ENCODE peak calls at places on chromosomes 11 and 22, in five cellular contexts. One of them, this sample, is unnamed.

GRCh38 chr11:118448294-118448693 is 12.0 kb downstream of the KMT2A start:
- ATAC-seq in left lung: no peak
- ATAC-seq in central memory CD8-positive, alpha-beta T cell: no peak
- ATAC-seq in Right ventricle myocardium inferior: no peak
- ATAC-seq in activated CD8-positive, alpha-beta T cell treated with anti-CD3 and anti-CD28 coated beads, Interleukin-2, amount 10 ng/mL, durations not matched to agents 7 days and 5 days: peak
- ATAC-seq in this sample: no peak

GRCh38 chr11:111349191-111349695 is 29.8 kb downstream of the POU2AF1 start:
- ATAC-seq in left lung: no peak
- ATAC-seq in activated CD8-positive, alpha-beta T cell treated with anti-CD3 and anti-CD28 coated beads, Interleukin-2, amount 10 ng/mL, durations not matched to agents 7 days and 5 days: no peak
- ATAC-seq in Right ventricle myocardium inferior: no peak
- ATAC-seq in central memory CD8-positive, alpha-beta T cell: no peak
- ATAC-seq in this sample: no peak

GRCh38 chr11:43567396-43567975 is 113.1 kb upstream of the HSD17B12 start:
- ATAC-seq in activated CD8-positive, alpha-beta T cell treated with anti-CD3 and anti-CD28 coated beads, Interleukin-2, amount 10 ng/mL, durations not matched to agents 7 days and 5 days: no peak
- ATAC-seq in Right ventricle myocardium inferior: no peak
- ATAC-seq in left lung: peak
- ATAC-seq in central memory CD8-positive, alpha-beta T cell: no peak
- ATAC-seq in this sample: peak

GRCh38 chr11:9804414-9804902 is 140.6 kb downstream of the SWAP70 start:
- ATAC-seq in activated CD8-positive, alpha-beta T cell treated with anti-CD3 and anti-CD28 coated beads, Interleukin-2, amount 10 ng/mL, durations not matched to agents 7 days and 5 days: no peak
- ATAC-seq in central memory CD8-positive, alpha-beta T cell: no peak
- ATAC-seq in left lung: no peak
- ATAC-seq in Right ventricle myocardium inferior: no peak
- ATAC-seq in this sample: no peak

GRCh38 chr11:26960265-26960664 is 33.6 kb upstream of the FIBIN start:
- ATAC-seq in activated CD8-positive, alpha-beta T cell treated with anti-CD3 and anti-CD28 coated beads, Interleukin-2, amount 10 ng/mL, durations not matched to agents 7 days and 5 days: no peak
- ATAC-seq in left lung: no peak
- ATAC-seq in central memory CD8-positive, alpha-beta T cell: no peak
- ATAC-seq in Right ventricle myocardium inferior: no peak
- ATAC-seq in this sample: peak

GRCh38 chr22:45336971-45337431 is 27.3 kb downstream of the FAM118A start:
- ATAC-seq in left lung: peak
- ATAC-seq in activated CD8-positive, alpha-beta T cell treated with anti-CD3 and anti-CD28 coated beads, Interleukin-2, amount 10 ng/mL, durations not matched to agents 7 days and 5 days: no peak
- ATAC-seq in central memory CD8-positive, alpha-beta T cell: no peak
- ATAC-seq in Right ventricle myocardium inferior: peak
- ATAC-seq in this sample: no peak

GRCh38 chr11:120337133-120337895 is 1.1 kb downstream of the ARHGEF12 start:
- ATAC-seq in central memory CD8-positive, alpha-beta T cell: no peak
- ATAC-seq in Right ventricle myocardium inferior: peak
- ATAC-seq in left lung: peak
- ATAC-seq in activated CD8-positive, alpha-beta T cell treated with anti-CD3 and anti-CD28 coated beads, Interleukin-2, amount 10 ng/mL, durations not matched to agents 7 days and 5 days: peak
- ATAC-seq in this sample: peak

GRCh38 chr11:102647430-102647829 is 22.3 kb upstream of the MMP20 start:
- ATAC-seq in activated CD8-positive, alpha-beta T cell treated with anti-CD3 and anti-CD28 coated beads, Interleukin-2, amount 10 ng/mL, durations not matched to agents 7 days and 5 days: no peak
- ATAC-seq in left lung: no peak
- ATAC-seq in central memory CD8-positive, alpha-beta T cell: no peak
- ATAC-seq in Right ventricle myocardium inferior: no peak
- ATAC-seq in this sample: no peak

GRCh38 chr11:96279018-96279417 is 64.0 kb downstream of the MAML2 start:
- ATAC-seq in activated CD8-positive, alpha-beta T cell treated with anti-CD3 and anti-CD28 coated beads, Interleukin-2, amount 10 ng/mL, durations not matched to agents 7 days and 5 days: no peak
- ATAC-seq in central memory CD8-positive, alpha-beta T cell: no peak
- ATAC-seq in Right ventricle myocardium inferior: no peak
- ATAC-seq in left lung: no peak
- ATAC-seq in this sample: no peak

GRCh38 chr11:74085542-74085892 is 76.6 kb upstream of the UCP3 start:
- ATAC-seq in Right ventricle myocardium inferior: peak
- ATAC-seq in central memory CD8-positive, alpha-beta T cell: no peak
- ATAC-seq in left lung: peak
- ATAC-seq in activated CD8-positive, alpha-beta T cell treated with anti-CD3 and anti-CD28 coated beads, Interleukin-2, amount 10 ng/mL, durations not matched to agents 7 days and 5 days: no peak
- ATAC-seq in this sample: no peak

This sample was measured in SK-N-SH treated with all-trans-retinoic acid at 6 μM for 48 hours.